ENCODE peak calls at places on chromosomes 16 and 17, in eight cellular contexts. S is SK-N-DZ; C is substantia nigra; Z is HFFc6; K is Peyer's patch; H is AG10803; V is mesenchymal stem cell; D is activated CD8-positive, alpha-beta memory T cell treated with anti-CD3 and anti-CD28 coated beads for 1 hour. M is an unnamed sample.

GRCh38 chr16:12188674-12189249 is 212.2 kb downstream of the SNX29 start:
- DNase-seq in S (no peak), C (no peak), Z (peak), K (peak), H (peak), V (no peak), D (no peak), M (no peak)

GRCh38 chr17:72494576-72494975 is 373.8 kb downstream of the SOX9 start:
- DNase-seq in S (no peak), C (no peak), Z (no peak), K (no peak), H (no peak), V (no peak), D (no peak), M (no peak)

GRCh38 chr17:34703533-34703932 is 124.2 kb downstream of the TMEM132E start:
- DNase-seq in S (no peak), C (no peak), Z (no peak), K (no peak), H (peak), V (peak), D (no peak), M (no peak)

GRCh38 chr17:62630365-62631085 is 3.1 kb downstream of the MRC2 start:
- DNase-seq in S (no peak), C (no peak), Z (no peak), K (no peak), H (no peak), V (peak), D (no peak), M (no peak)

GRCh38 chr17:40075216-40076100 is 12.7 kb downstream of the THRA start:
- DNase-seq in S (peak), C (peak), Z (no peak), K (peak), H (peak), V (peak), D (peak), M (peak)

GRCh38 chr17:37292429-37293139 is 83.2 kb upstream of the C17orf78 start:
- DNase-seq in S (no peak), C (no peak), Z (no peak), K (no peak), H (peak), V (no peak), D (no peak), M (no peak)

GRCh38 chr17:72515291-72516065 is 394.7 kb downstream of the SOX9 start:
- DNase-seq in S (no peak), C (no peak), Z (no peak), K (no peak), H (no peak), V (no peak), D (no peak), M (no peak)

GRCh38 chr17:27956601-27957445 is 63.7 kb upstream of the LYRM9 start:
- DNase-seq in S (peak), C (no peak), Z (no peak), K (no peak), H (peak), V (no peak), D (no peak), M (no peak)

GRCh38 chr17:31068291-31068690 is 26.5 kb upstream of the NF1 start:
- DNase-seq in S (peak), C (peak), Z (peak), K (peak), H (peak), V (peak), D (peak), M (peak)

GRCh38 chr17:34665803-34666763 is 86.7 kb downstream of the TMEM132E start:
- DNase-seq in S (no peak), C (no peak), Z (no peak), K (no peak), H (no peak), V (no peak), D (no peak), M (no peak)

GRCh38 chr16:67979955-67980678 is at the start of gene DPEP3:
- DNase-seq in S (no peak), C (no peak), Z (no peak), K (no peak), H (no peak), V (no peak), D (no peak), M (no peak)

GRCh38 chr16:87003414-87003755 is 313.8 kb downstream of the C16orf95 start:
- DNase-seq in S (no peak), C (no peak), Z (no peak), K (no peak), H (no peak), V (no peak), D (no peak), M (no peak)

GRCh38 chr17:15284537-15284936 is 19.4 kb upstream of the PMP22 start:
- DNase-seq in S (no peak), C (no peak), Z (no peak), K (no peak), H (no peak), V (no peak), D (no peak), M (no peak)

GRCh38 chr17:63740464-63741181 is 976 bp downstream of the STRADA start:
- DNase-seq in S (no peak), C (no peak), Z (peak), K (no peak), H (peak), V (no peak), D (no peak), M (no peak)

GRCh38 chr17:59508999-59509398 is 56.4 kb upstream of the DHX40 start:
- DNase-seq in S (no peak), C (no peak), Z (no peak), K (no peak), H (no peak), V (no peak), D (no peak), M (no peak)

GRCh38 chr17:77433385-77434135 is 292.8 kb downstream of the SEC14L1 start:
- DNase-seq in S (peak), C (no peak), Z (peak), K (no peak), H (peak), V (peak), D (no peak), M (no peak)

GRCh38 chr16:3640632-3641501 is 13.6 kb upstream of the DNASE1 start:
- DNase-seq in S (no peak), C (no peak), Z (no peak), K (peak), H (no peak), V (no peak), D (no peak), M (no peak)